ENCODE peak calls at places on chromosome 13, in four cellular contexts. P is HCT116, T is K562, N is HepG2. J is an unnamed sample.

GRCh38 chr13:34201050-34201913 is 383.3 kb downstream of the RFC3 start:
- DNase-seq in T (no peak), N (peak), P (no peak), J (no peak)

GRCh38 chr13:57264965-57265364 is 98.0 kb downstream of the PRR20E start:
- DNase-seq in P (no peak), N (no peak), T (no peak), J (no peak)

GRCh38 chr13:74047925-74048324 is 86.3 kb downstream of the KLF12 start:
- DNase-seq in T (no peak), P (peak), N (no peak), J (no peak)

GRCh38 chr13:44857061-44857460 is 132.2 kb downstream of the NUFIP1 start:
- DNase-seq in P (no peak), N (no peak), T (no peak), J (no peak)

GRCh38 chr13:52459668-52460067 is 4.4 kb downstream of the CKAP2 start:
- DNase-seq in N (no peak), T (no peak), P (no peak), J (peak)

GRCh38 chr13:111407381-111408131 is 87.1 kb downstream of the TEX29 start:
- DNase-seq in N (peak), P (no peak), T (no peak), J (no peak)

GRCh38 chr13:62838891-62839290 is 1423.2 kb upstream of the PCDH20 start:
- DNase-seq in T (no peak), N (no peak), P (no peak), J (no peak)

GRCh38 chr13:41520016-41520698 is 62.8 kb downstream of the RGCC start:
- DNase-seq in T (no peak), N (no peak), P (no peak), J (no peak)

GRCh38 chr13:110372676-110373075 is 65.6 kb downstream of the COL4A2 start:
- DNase-seq in P (no peak), T (no peak), N (no peak), J (no peak)

GRCh38 chr13:102599451-102600012 is 2.7 kb downstream of the TPP2 start:
- DNase-seq in N (no peak), P (no peak), T (no peak), J (no peak)

GRCh38 chr13:25372275-25373081 is 704 bp downstream of the ATP8A2 start:
- DNase-seq in T (peak), P (no peak), N (no peak), J (no peak)

GRCh38 chr13:31048521-31048920 is 113.2 kb downstream of the HSPH1 start:
- DNase-seq in N (no peak), P (no peak), T (no peak), J (no peak)

GRCh38 chr13:29956771-29957170 is 106.4 kb upstream of the UBL3 start:
- DNase-seq in T (no peak), N (no peak), P (no peak), J (no peak)

GRCh38 chr13:24301911-24302310 is 7.5 kb upstream of the C1QTNF9 start:
- DNase-seq in N (no peak), T (no peak), P (no peak), J (no peak)

GRCh38 chr13:73059460-73060250 is 850 bp downstream of the KLF5 start:
- DNase-seq in N (peak), T (peak), P (no peak), J (no peak)

GRCh38 chr13:113742445-113743120 is 16.4 kb upstream of the TMEM255B start:
- DNase-seq in N (no peak), P (no peak), T (no peak), J (no peak)

GRCh38 chr13:34719060-34719875 is 222.8 kb upstream of the NBEA start:
- DNase-seq in P (no peak), T (no peak), N (no peak), J (no peak)

GRCh38 chr13:72536668-72537399 is 190.6 kb downstream of the MZT1 start:
- DNase-seq in N (peak), T (no peak), P (no peak), J (no peak)

GRCh38 chr13:25783480-25784081 is 268.2 kb downstream of the SHISA2 start:
- DNase-seq in T (no peak), N (no peak), P (no peak), J (no peak)

GRCh38 chr13:73077867-73078266 is 19.1 kb downstream of the KLF5 start:
- DNase-seq in N (no peak), P (no peak), T (no peak), J (no peak)

GRCh38 chr13:110280996-110281688 is 25.8 kb downstream of the COL4A1 start:
- DNase-seq in P (no peak), N (no peak), T (no peak), J (no peak)

GRCh38 chr13:76129305-76130040 is 493.3 kb downstream of the LMO7 start:
- DNase-seq in T (no peak), N (no peak), P (no peak), J (no peak)

GRCh38 chr13:24107955-24108614 is 52.4 kb upstream of the SPATA13 start:
- DNase-seq in N (no peak), T (no peak), P (no peak), J (no peak)

GRCh38 chr13:24863748-24864540 is 100.0 kb downstream of the RNF17 start:
- DNase-seq in T (peak), P (no peak), N (no peak), J (no peak)

GRCh38 chr13:50214514-50214913 is 199.3 kb downstream of the KCNRG start:
- DNase-seq in N (no peak), P (no peak), T (no peak), J (no peak)

GRCh38 chr13:35484384-35484783 is 7.9 kb upstream of the MAB21L1 start:
- DNase-seq in P (no peak), N (no peak), T (no peak), J (no peak)

GRCh38 chr13:50594276-50594970 is 249.1 kb downstream of the DLEU7 start:
- DNase-seq in N (peak), T (peak), P (no peak), J (no peak)

GRCh38 chr13:73060251-73061160 is 1.7 kb downstream of the KLF5 start:
- DNase-seq in N (no peak), P (no peak), T (no peak), J (no peak)

GRCh38 chr13:98083507-98083906 is 59.4 kb upstream of the FARP1 start:
- DNase-seq in P (no peak), N (no peak), T (no peak), J (no peak)
- TF ChIP-seq TCF7L2 in P (no peak), N (no peak), T (no peak), J (no peak)

GRCh38 chr13:32067149-32067961 is 35.8 kb downstream of the FRY start:
- DNase-seq in N (no peak), T (no peak), P (no peak), J (no peak)

GRCh38 chr13:32075150-32075851 is 43.7 kb downstream of the FRY start:
- DNase-seq in P (no peak), N (peak), T (no peak), J (no peak)

GRCh38 chr13:32068255-32068654 is 36.7 kb downstream of the FRY start:
- DNase-seq in T (no peak), P (no peak), N (no peak), J (no peak)

DNA sequence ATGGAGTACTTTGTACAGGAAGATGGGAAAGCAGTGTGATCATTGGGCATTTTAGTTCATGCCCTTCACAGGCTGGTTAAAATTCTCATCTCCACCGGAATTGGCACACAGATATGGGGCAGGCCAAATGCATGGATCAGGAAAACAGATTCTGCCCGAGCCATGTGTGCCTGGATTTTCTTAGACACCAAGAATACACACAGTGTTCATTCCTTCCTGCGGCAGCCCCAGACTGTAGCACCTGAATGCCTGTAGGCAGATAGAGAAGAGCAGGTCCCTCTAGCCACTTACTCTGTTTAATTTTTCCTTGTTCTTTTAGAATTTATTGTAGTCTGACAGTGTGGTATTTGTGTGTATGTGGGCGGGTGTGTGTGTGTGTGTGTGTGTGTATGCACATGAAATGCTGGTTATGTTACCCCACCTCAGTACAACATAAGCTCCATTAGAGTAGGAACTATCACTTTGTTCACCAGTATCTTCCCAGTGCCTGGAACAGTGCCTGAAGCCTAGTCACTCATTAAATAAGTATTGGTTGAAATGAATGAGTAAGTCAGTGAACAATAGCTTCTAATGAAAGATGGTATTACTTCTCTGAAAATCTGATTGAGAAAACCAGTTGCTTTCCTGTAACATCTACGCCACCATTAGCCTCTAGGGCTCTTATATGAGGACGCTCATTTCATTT is 41.7 kb downstream of the FRY start:
- DNase-seq in P (no peak), T (no peak), N (no peak), J (no peak)
- TF ChIP-seq TCF7L2 in P (no peak), T (no peak), N (no peak), J (no peak)

GRCh38 chr13:98707309-98707999 is 45.0 kb downstream of the SLC15A1 start:
- DNase-seq in P (no peak), N (no peak), T (no peak), J (no peak)

GRCh38 chr13:98710521-98710920 is 42.0 kb downstream of the SLC15A1 start:
- DNase-seq in N (no peak), T (no peak), P (no peak), J (no peak)

DNA sequence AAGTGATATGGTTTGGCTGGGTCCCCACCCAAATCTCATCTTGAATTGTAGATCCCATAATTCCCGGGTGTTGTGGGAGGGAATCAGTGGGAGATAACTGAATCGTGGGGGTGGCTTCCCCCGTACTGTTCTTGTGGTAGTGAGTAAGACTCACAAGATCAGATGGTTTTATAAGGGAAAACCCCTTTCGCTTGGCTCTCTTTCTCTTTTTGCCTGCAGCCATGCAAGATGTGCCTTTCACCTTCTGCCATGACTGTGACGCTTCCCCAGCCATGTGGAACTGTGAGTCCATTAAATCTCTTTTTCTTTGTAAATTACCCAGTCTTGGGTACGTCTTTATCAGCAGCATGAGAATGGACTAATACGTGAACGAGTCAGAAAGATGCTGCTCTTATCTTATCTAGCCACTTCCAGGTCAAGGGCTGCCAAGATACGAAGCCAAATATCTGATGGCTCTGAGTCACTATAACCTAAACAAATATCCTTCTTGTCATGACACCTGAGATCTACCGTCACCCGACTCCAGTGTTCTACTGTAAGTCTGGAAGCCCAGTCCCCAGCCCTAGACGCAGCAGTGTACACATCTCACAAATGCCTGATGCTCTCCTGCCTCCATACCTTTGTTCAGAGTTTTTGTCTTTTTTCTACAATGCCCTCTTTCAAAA is 45.9 kb downstream of the SLC15A1 start:
- DNase-seq in N (peak), P (no peak), T (no peak), J (no peak)
- TF ChIP-seq TCF7L2 in N (no peak), P (no peak), T (no peak), J (no peak)

GRCh38 chr13:96925466-96925865 is 68.8 kb downstream of the OXGR1 start:
- DNase-seq in T (no peak), N (peak), P (no peak), J (no peak)
- TF ChIP-seq TCF7L2 in T (no peak), N (no peak), P (no peak), J (no peak)

DNA sequence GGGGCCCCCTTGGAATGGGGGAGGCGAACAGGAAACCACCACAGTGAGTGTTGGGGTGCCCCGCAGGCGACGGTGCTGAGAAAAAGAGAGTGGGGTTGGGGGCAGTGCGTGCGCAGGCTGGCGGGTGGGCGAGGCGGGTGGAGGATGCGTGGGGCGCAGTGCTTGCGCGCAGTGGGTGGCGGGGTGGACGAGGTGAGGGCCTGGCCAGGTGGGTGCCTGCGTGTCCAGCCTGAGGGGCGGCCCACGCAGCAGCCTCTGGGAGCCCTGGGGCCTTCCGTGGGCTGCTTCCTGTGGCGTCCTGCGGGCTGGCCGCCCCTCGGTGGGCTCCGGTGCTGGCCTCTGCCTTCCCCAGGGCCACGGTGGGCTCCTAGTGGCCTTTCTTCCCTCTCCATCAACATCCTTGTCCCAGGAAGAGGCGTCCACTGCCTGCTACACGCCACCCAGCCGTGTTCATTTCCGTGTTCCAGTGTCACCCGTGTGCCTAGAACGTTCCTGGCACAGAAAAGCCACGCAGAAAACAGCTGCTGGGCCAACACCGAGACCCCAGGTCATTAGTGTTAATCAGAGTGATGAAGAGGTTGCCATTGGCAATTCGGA is 7.1 kb downstream of the ATP11A start:
- DNase-seq in P (no peak), N (no peak), T (no peak), J (no peak)
- TF ChIP-seq TCF7L2 in P (no peak), N (no peak), T (no peak), J (no peak)